ENCODE peak calls at places on chromosomes 6 and 20, in six cellular contexts. One of them, this sample, is unnamed.

GRCh38 chr6:3738381-3739131 is 13.0 kb downstream of the PXDC1 start:
- DNase-seq in HepG2: no peak
- DNase-seq in GM12878: no peak
- DNase-seq in K562: no peak
- DNase-seq in endothelial cell of umbilical vein: no peak
- DNase-seq in A549: no peak
- DNase-seq in this sample: peak

GRCh38 chr6:148959008-148959407 is 212.2 kb downstream of the UST start:
- DNase-seq in HepG2: no peak
- DNase-seq in GM12878: no peak
- DNase-seq in endothelial cell of umbilical vein: no peak
- DNase-seq in K562: no peak
- DNase-seq in A549: no peak
- DNase-seq in this sample: no peak

GRCh38 chr20:7214081-7214740 is 446.7 kb downstream of the BMP2 start:
- DNase-seq in GM12878: no peak
- DNase-seq in A549: no peak
- DNase-seq in K562: no peak
- DNase-seq in endothelial cell of umbilical vein: no peak
- DNase-seq in HepG2: no peak
- DNase-seq in this sample: no peak

GRCh38 chr6:117233146-117233545 is 32.2 kb upstream of the VGLL2 start:
- DNase-seq in A549: no peak
- DNase-seq in GM12878: no peak
- DNase-seq in endothelial cell of umbilical vein: no peak
- DNase-seq in HepG2: no peak
- DNase-seq in K562: no peak
- DNase-seq in this sample: no peak

GRCh38 chr6:167495506-167496391 is 170.9 kb downstream of the TTLL2 start:
- DNase-seq in GM12878: no peak
- DNase-seq in A549: no peak
- DNase-seq in K562: no peak
- DNase-seq in HepG2: no peak
- DNase-seq in endothelial cell of umbilical vein: no peak
- DNase-seq in this sample: no peak

GRCh38 chr20:15446373-15446772 is 1109.0 kb upstream of the FLRT3 start:
- DNase-seq in A549: no peak
- DNase-seq in endothelial cell of umbilical vein: peak
- DNase-seq in K562: no peak
- DNase-seq in HepG2: no peak
- DNase-seq in GM12878: no peak
- DNase-seq in this sample: no peak

GRCh38 chr20:63322146-63322922 is 29.3 kb downstream of the COL20A1 start:
- DNase-seq in K562: no peak
- DNase-seq in GM12878: no peak
- DNase-seq in endothelial cell of umbilical vein: no peak
- DNase-seq in A549: no peak
- DNase-seq in HepG2: no peak
- DNase-seq in this sample: no peak

GRCh38 chr6:75876152-75876551 is 127.1 kb downstream of the MYO6 start:
- DNase-seq in A549: no peak
- DNase-seq in HepG2: no peak
- DNase-seq in K562: no peak
- DNase-seq in endothelial cell of umbilical vein: no peak
- DNase-seq in GM12878: no peak
- DNase-seq in this sample: no peak

GRCh38 chr6:170292111-170292777 is 1.4 kb upstream of the DLL1 start:
- DNase-seq in HepG2: no peak
- DNase-seq in A549: no peak
- DNase-seq in GM12878: no peak
- DNase-seq in K562: no peak
- DNase-seq in endothelial cell of umbilical vein: peak
- DNase-seq in this sample: no peak

GRCh38 chr20:43191946-43192847 is 2.5 kb upstream of the PTPRT start:
- DNase-seq in endothelial cell of umbilical vein: no peak
- DNase-seq in A549: peak
- DNase-seq in HepG2: peak
- DNase-seq in K562: peak
- DNase-seq in GM12878: no peak
- DNase-seq in this sample: peak

GRCh38 chr6:3090013-3090412 is 21.7 kb downstream of the RIPK1 start:
- DNase-seq in endothelial cell of umbilical vein: no peak
- DNase-seq in K562: no peak
- DNase-seq in HepG2: no peak
- DNase-seq in A549: no peak
- DNase-seq in GM12878: no peak
- DNase-seq in this sample: no peak

GRCh38 chr6:109024784-109025183 is 69.9 kb downstream of the SESN1 start:
- DNase-seq in endothelial cell of umbilical vein: no peak
- DNase-seq in HepG2: no peak
- DNase-seq in A549: no peak
- DNase-seq in K562: peak
- DNase-seq in GM12878: no peak
- DNase-seq in this sample: peak

GRCh38 chr20:9575836-9576235 is 61.4 kb downstream of the LAMP5 start:
- DNase-seq in GM12878: no peak
- DNase-seq in endothelial cell of umbilical vein: no peak
- DNase-seq in A549: no peak
- DNase-seq in HepG2: no peak
- DNase-seq in K562: no peak
- DNase-seq in this sample: no peak

GRCh38 chr6:474454-475185 is 83.1 kb downstream of the IRF4 start:
- DNase-seq in K562: peak
- DNase-seq in endothelial cell of umbilical vein: no peak
- DNase-seq in A549: no peak
- DNase-seq in HepG2: no peak
- DNase-seq in GM12878: peak
- DNase-seq in this sample: peak

GRCh38 chr20:21505161-21505809 is 8.6 kb downstream of the NKX2-2 start:
- DNase-seq in GM12878: no peak
- DNase-seq in K562: peak
- DNase-seq in A549: peak
- DNase-seq in endothelial cell of umbilical vein: peak
- DNase-seq in HepG2: peak
- DNase-seq in this sample: peak

GRCh38 chr6:111777357-111777756 is 95.9 kb downstream of the FYN start:
- DNase-seq in A549: no peak
- DNase-seq in GM12878: no peak
- DNase-seq in HepG2: no peak
- DNase-seq in endothelial cell of umbilical vein: no peak
- DNase-seq in K562: peak
- DNase-seq in this sample: peak

GRCh38 chr6:6085928-6086668 is 79.4 kb upstream of the NRN1 start:
- DNase-seq in endothelial cell of umbilical vein: no peak
- DNase-seq in HepG2: no peak
- DNase-seq in K562: no peak
- DNase-seq in GM12878: no peak
- DNase-seq in A549: no peak
- DNase-seq in this sample: no peak

GRCh38 chr6:106103728-106104109 is 17.6 kb downstream of the PRDM1 start:
- DNase-seq in GM12878: no peak
- DNase-seq in A549: no peak
- DNase-seq in K562: peak
- DNase-seq in endothelial cell of umbilical vein: no peak
- DNase-seq in HepG2: no peak
- DNase-seq in this sample: no peak

GRCh38 chr6:72363844-72364740 is 257.8 kb upstream of the KCNQ5 start:
- DNase-seq in HepG2: no peak
- DNase-seq in A549: no peak
- DNase-seq in endothelial cell of umbilical vein: peak
- DNase-seq in GM12878: no peak
- DNase-seq in K562: no peak
- DNase-seq in this sample: no peak

GRCh38 chr6:43276180-43277082 is 21.6 kb upstream of the SLC22A7 start:
- DNase-seq in HepG2: peak
- DNase-seq in endothelial cell of umbilical vein: no peak
- DNase-seq in K562: no peak
- DNase-seq in GM12878: no peak
- DNase-seq in A549: no peak
- DNase-seq in this sample: no peak

GRCh38 chr20:62121776-62122658 is at the start of gene LSM14B:
- DNase-seq in A549: peak
- DNase-seq in GM12878: peak
- DNase-seq in endothelial cell of umbilical vein: peak
- DNase-seq in K562: peak
- DNase-seq in HepG2: peak
- DNase-seq in this sample: peak

GRCh38 chr20:62126141-62126540 is 3.9 kb downstream of the LSM14B start:
- DNase-seq in HepG2: no peak
- DNase-seq in endothelial cell of umbilical vein: no peak
- DNase-seq in GM12878: no peak
- DNase-seq in A549: no peak
- DNase-seq in K562: no peak
- DNase-seq in this sample: no peak

GRCh38 chr20:62122659-62123449 is 579 bp downstream of the LSM14B start:
- DNase-seq in A549: no peak
- DNase-seq in GM12878: no peak
- DNase-seq in HepG2: no peak
- DNase-seq in endothelial cell of umbilical vein: peak
- DNase-seq in K562: peak
- DNase-seq in this sample: peak

GRCh38 chr20:62120990-62121775 is 1.1 kb upstream of the LSM14B start:
- DNase-seq in endothelial cell of umbilical vein: no peak
- DNase-seq in HepG2: no peak
- DNase-seq in K562: peak
- DNase-seq in A549: peak
- DNase-seq in GM12878: no peak
- DNase-seq in this sample: no peak

DNA sequence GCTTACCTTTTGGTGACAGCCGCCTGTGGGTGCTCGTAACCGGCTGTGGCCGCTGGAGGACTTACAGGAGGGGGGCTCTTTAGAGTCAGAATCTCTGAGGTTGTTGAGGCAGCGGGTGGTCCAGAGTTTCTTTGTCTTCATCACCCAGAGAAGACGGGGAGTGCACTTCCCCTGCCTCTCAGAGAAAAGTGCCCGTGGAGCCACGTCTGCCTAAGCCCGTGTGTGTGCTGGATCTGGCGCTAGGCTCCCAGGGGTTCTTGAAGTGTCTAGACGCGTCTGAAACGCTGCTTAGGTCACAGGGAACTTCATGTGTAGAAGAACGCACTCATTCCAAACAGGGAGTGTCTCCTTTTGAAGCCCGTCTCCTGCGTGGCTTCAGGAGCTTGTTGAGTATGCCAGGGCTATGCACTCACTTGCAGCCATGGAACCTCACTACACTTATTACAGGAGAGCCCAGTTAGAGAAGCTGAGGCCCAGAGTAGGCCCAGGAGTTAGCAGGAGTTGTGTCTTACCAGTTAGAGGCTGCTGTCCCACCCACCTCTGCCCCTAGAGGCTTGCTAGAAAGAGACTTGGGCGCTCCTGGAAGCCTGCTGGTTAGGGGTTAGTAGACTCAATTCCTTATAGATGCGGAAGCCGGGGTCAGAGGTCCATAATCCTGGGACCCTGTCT is 1.3 kb downstream of the LSM14B start:
- DNase-seq in HepG2: no peak
- DNase-seq in A549: no peak
- DNase-seq in endothelial cell of umbilical vein: peak
- DNase-seq in GM12878: no peak
- DNase-seq in K562: no peak
- DNase-seq in this sample: peak
- TF ChIP-seq CTCF in HepG2: no peak
- TF ChIP-seq CTCF in A549: no peak
- TF ChIP-seq CTCF in endothelial cell of umbilical vein: peak
- TF ChIP-seq CTCF in GM12878: no peak
- TF ChIP-seq CTCF in K562: no peak
- TF ChIP-seq CTCF in this sample: no peak

GRCh38 chr6:113980937-113981554 is 10.1 kb upstream of the HDAC2 start:
- DNase-seq in endothelial cell of umbilical vein: peak
- DNase-seq in K562: peak
- DNase-seq in GM12878: no peak
- DNase-seq in HepG2: peak
- DNase-seq in A549: peak
- DNase-seq in this sample: peak
- TF ChIP-seq MYC in endothelial cell of umbilical vein: no peak
- TF ChIP-seq MYC in K562: no peak
- TF ChIP-seq MYC in GM12878: no peak
- TF ChIP-seq MYC in HepG2: no peak
- TF ChIP-seq MYC in A549: no peak
- TF ChIP-seq MYC in this sample: no peak

GRCh38 chr6:139291813-139292619 is at the start of gene TXLNB:
- DNase-seq in endothelial cell of umbilical vein: peak
- DNase-seq in A549: no peak
- DNase-seq in K562: no peak
- DNase-seq in GM12878: peak
- DNase-seq in HepG2: no peak
- DNase-seq in this sample: peak
- TF ChIP-seq CTCF in endothelial cell of umbilical vein: no peak
- TF ChIP-seq CTCF in A549: no peak
- TF ChIP-seq CTCF in K562: no peak
- TF ChIP-seq CTCF in GM12878: no peak
- TF ChIP-seq CTCF in HepG2: no peak
- TF ChIP-seq CTCF in this sample: peak

GRCh38 chr6:166104107-166104506 is 63.5 kb downstream of the TBXT start:
- DNase-seq in HepG2: no peak
- DNase-seq in GM12878: no peak
- DNase-seq in A549: no peak
- DNase-seq in endothelial cell of umbilical vein: no peak
- DNase-seq in K562: no peak
- DNase-seq in this sample: no peak

GRCh38 chr6:166106076-166106686 is 61.5 kb downstream of the TBXT start:
- DNase-seq in A549: peak
- DNase-seq in HepG2: peak
- DNase-seq in endothelial cell of umbilical vein: peak
- DNase-seq in K562: peak
- DNase-seq in GM12878: peak
- DNase-seq in this sample: peak

GRCh38 chr6:166104872-166105271 is 62.8 kb downstream of the TBXT start:
- DNase-seq in GM12878: no peak
- DNase-seq in HepG2: no peak
- DNase-seq in A549: no peak
- DNase-seq in K562: no peak
- DNase-seq in endothelial cell of umbilical vein: no peak
- DNase-seq in this sample: no peak

GRCh38 chr6:166101819-166102419 is 65.7 kb downstream of the TBXT start:
- DNase-seq in A549: no peak
- DNase-seq in endothelial cell of umbilical vein: no peak
- DNase-seq in K562: no peak
- DNase-seq in HepG2: no peak
- DNase-seq in GM12878: no peak
- DNase-seq in this sample: no peak

DNA sequence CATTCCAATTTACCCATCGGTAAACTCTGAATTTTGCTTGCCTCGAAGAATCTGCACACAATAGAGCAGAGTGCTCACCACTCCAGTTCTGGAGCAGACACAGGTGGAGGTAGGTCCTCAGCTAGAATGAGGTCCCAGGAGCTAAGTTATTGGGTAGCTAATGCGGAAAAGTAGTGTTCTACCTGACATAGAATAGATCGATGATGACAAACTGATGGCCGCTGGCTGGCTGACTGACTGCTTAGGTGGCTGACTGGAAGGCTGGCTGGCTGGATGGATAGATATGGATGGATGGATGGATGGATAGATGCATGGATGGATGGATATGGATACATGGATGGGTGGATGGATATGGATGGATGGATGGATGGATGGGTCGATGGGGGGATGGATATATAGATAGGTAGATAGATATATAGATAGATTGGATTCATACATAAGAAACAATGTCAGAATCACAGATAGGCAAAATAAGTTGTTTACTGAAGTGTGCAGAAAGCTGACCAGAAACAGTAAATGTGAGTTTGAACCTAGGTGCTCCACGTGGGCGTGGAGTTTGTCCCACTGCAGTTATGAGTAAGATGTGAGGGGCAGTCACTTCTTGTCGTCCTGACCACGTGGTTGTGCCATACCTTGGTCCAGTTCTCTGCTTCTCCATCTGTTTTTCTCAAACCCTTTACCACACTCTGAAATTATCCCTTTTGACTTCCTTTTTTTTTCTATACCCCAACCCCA is 62.1 kb downstream of the TBXT start:
- DNase-seq in K562: no peak
- DNase-seq in GM12878: no peak
- DNase-seq in endothelial cell of umbilical vein: no peak
- DNase-seq in HepG2: no peak
- DNase-seq in A549: no peak
- DNase-seq in this sample: no peak
- TF ChIP-seq MYC in K562: no peak
- TF ChIP-seq MYC in GM12878: no peak
- TF ChIP-seq MYC in endothelial cell of umbilical vein: no peak
- TF ChIP-seq MYC in HepG2: no peak
- TF ChIP-seq MYC in A549: no peak
- TF ChIP-seq MYC in this sample: no peak